ENCODE peak calls at places on chromosomes 5 and 9, in four cellular contexts. R is caudate nucleus, H is mesendoderm, X is aorta. V is an unnamed sample.

GRCh38 chr9:114697951-114698351 is 16.0 kb upstream of the TEX48 start:
- DNase-seq in R (no peak), H (no peak), X (no peak), V (no peak)

GRCh38 chr5:127564002-127564769 is 46.7 kb downstream of the PRRC1 start:
- DNase-seq in R (no peak), H (peak; percentile 82), X (no peak), V (peak; percentile 24)

GRCh38 chr5:73201547-73202513 is 28.8 kb downstream of the TMEM174 start:
- DNase-seq in R (peak; percentile 10), H (peak; percentile 94), X (peak; percentile 90), V (peak; percentile 45)

GRCh38 chr9:104879555-104880318 is 48.2 kb downstream of the ABCA1 start:
- DNase-seq in R (no peak), H (no peak), X (no peak), V (no peak)

GRCh38 chr5:80010754-80011392 is 19.8 kb upstream of the MTX3 start:
- DNase-seq in R (no peak), H (no peak), X (no peak), V (no peak)

GRCh38 chr9:72305102-72305546 is 59.9 kb downstream of the ZFAND5 start:
- DNase-seq in R (no peak), H (peak; percentile 96), X (no peak), V (no peak)

GRCh38 chr5:135953850-135954249 is 933 bp downstream of the LECT2 start:
- DNase-seq in R (no peak), H (no peak), X (no peak), V (no peak)

GRCh38 chr5:113807384-113808053 is 294.0 kb downstream of the YTHDC2 start:
- DNase-seq in R (no peak), H (no peak), X (no peak), V (no peak)

GRCh38 chr5:95284512-95285405 is at the start of gene MCTP1:
- DNase-seq in R (no peak), H (peak; percentile 53), X (peak; percentile 78), V (no peak)

GRCh38 chr9:110935829-110936228 is 102.4 kb downstream of the LPAR1 start:
- DNase-seq in R (no peak), H (no peak), X (no peak), V (no peak)

GRCh38 chr9:37943329-37944265 is 39.7 kb upstream of the SLC25A51 start:
- DNase-seq in R (no peak), H (peak; percentile 60), X (no peak), V (no peak)

GRCh38 chr9:13568851-13569618 is 289.5 kb upstream of the MPDZ start:
- DNase-seq in R (no peak), H (peak; percentile 29), X (no peak), V (peak; percentile 33)

GRCh38 chr9:105150991-105151685 is 93.3 kb upstream of the SLC44A1 start:
- DNase-seq in R (no peak), H (no peak), X (no peak), V (no peak)

GRCh38 chr9:72856985-72857631 is 95.7 kb downstream of the ALDH1A1 start:
- DNase-seq in R (no peak), H (peak; percentile 74), X (no peak), V (peak; percentile 12)

GRCh38 chr5:45399041-45399440 is 297.1 kb downstream of the HCN1 start:
- DNase-seq in R (no peak), H (peak; percentile 73), X (no peak), V (no peak)

GRCh38 chr5:78907255-78907886 is 77.7 kb downstream of the ARSB start:
- DNase-seq in R (no peak), H (peak; percentile 65), X (no peak), V (no peak)

GRCh38 chr5:180704362-180704761 is 35.5 kb downstream of the OR2Y1 start:
- DNase-seq in R (no peak), H (peak; percentile 55), X (no peak), V (no peak)

GRCh38 chr5:164358531-164359259 is 853.3 kb downstream of the MAT2B start:
- DNase-seq in R (no peak), H (no peak), X (no peak), V (no peak)

GRCh38 chr9:121484659-121485446 is 14.8 kb downstream of the GGTA1 start:
- DNase-seq in R (no peak), H (no peak), X (no peak), V (no peak)

GRCh38 chr9:112437406-112437805 is 49.2 kb upstream of the KIAA1958 start:
- DNase-seq in R (no peak), H (no peak), X (no peak), V (no peak)

GRCh38 chr5:54457094-54457531 is 1.6 kb downstream of the HSPB3 start:
- DNase-seq in R (no peak), H (peak; percentile 84), X (no peak), V (no peak)

GRCh38 chr5:163731256-163731655 is 225.8 kb downstream of the MAT2B start:
- DNase-seq in R (no peak), H (no peak), X (no peak), V (no peak)

GRCh38 chr9:101093620-101094019 is 65.1 kb downstream of the PLPPR1 start:
- DNase-seq in R (no peak), H (peak; percentile 88), X (no peak), V (no peak)

GRCh38 chr9:71506821-71507220 is 261.5 kb downstream of the CEMIP2 start:
- DNase-seq in R (no peak), H (no peak), X (no peak), V (no peak)

GRCh38 chr9:121201045-121201737 is 478 bp downstream of the RAB14 start:
- DNase-seq in R (no peak), H (peak; percentile 49), X (peak; percentile 85), V (no peak)

GRCh38 chr5:83197326-83197725 is 120.0 kb downstream of the XRCC4 start:
- DNase-seq in R (no peak), H (no peak), X (no peak), V (no peak)

GRCh38 chr5:180349391-180349790 is 3.7 kb downstream of the GFPT2 start:
- DNase-seq in R (no peak), H (no peak), X (no peak), V (no peak)

GRCh38 chr9:98808411-98808815 is 943 bp downstream of the GALNT12 start:
- DNase-seq in R (no peak), H (no peak), X (no peak), V (peak; percentile 89)

GRCh38 chr5:151509231-151509630 is 61.8 kb downstream of the SLC36A1 start:
- DNase-seq in R (no peak), H (no peak), X (no peak), V (no peak)

GRCh38 chr9:131732636-131733340 is 7.1 kb downstream of the RAPGEF1 start:
- DNase-seq in R (no peak), H (no peak), X (no peak), V (no peak)

DNA sequence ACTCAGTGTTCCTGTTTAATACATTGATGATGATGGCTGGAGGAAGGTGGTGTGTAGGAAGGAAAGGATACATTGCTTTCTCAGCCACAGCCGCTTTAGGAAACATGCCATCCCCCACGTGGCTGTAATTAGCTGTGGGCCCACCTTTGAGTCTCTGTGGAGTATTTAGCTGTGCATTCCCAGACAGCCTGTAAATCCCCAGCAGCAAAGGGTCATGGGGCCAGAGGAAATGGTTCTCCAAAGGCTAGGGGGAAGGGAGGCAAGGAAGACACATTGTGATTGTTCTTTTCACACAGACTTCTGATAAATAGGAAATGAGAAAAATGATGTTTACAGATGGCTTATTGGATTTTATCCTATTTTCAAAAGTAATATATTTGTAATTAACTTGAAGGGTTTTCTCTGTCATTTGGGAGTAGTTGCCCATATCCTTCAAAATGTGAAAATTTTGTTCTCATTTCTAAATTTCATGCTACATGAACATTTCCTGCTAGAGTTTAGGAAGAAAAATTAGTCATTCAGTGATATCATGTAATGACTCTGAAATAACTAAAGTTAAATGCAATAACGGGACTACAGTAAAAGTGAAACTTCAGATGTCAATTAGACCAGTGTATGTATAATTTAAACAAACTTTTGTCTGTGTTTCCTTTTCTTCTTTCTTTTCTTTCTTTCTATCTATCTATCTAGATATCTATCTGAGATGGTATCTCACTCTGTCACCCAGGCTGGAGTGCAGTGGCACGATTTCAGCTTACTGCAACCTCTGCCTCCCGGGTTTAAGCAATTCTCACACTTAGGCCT is 24.3 kb upstream of the F2R start:
- DNase-seq in R (no peak), H (peak; percentile 53), X (no peak), V (no peak)
- H3K27ac ChIP-seq in R (no peak overlapping the region), H (no peak overlapping the region), X (no peak overlapping the region), V (no peak overlapping the region)

GRCh38 chr5:173896631-173897030 is 8.5 kb downstream of the CPEB4 start:
- DNase-seq in R (no peak), H (no peak), X (no peak), V (no peak)
- H3K27ac ChIP-seq in R (no peak overlapping the region), H (no peak overlapping the region), X (no peak overlapping the region), V (no peak overlapping the region)

DNA sequence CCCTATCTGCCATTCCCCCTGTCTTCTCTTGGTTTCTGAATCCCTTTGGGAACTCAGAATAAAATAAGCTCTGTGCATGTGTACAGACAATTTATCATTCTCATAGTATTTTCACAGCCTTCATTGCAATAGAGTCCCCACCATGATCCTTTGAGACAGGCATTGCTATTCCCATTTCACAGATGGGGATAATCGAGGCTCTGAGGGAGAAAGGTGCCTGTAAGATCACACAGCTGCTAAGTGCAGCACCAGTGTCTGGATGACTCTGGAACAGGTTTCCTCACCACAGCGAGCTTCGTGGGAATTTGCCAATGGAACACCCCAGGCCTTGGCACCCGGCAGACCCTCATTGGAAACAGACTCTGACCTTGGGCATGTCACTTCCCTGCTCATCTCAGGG is 293.6 kb downstream of the NSG2 start:
- DNase-seq in R (no peak), H (no peak), X (no peak), V (no peak)
- H3K27ac ChIP-seq in R (no peak overlapping the region), H (no peak overlapping the region), X (no peak overlapping the region), V (no peak overlapping the region)

GRCh38 chr9:95137587-95138145 is 179.8 kb downstream of the FANCC start:
- DNase-seq in R (no peak), H (no peak), X (no peak), V (no peak)
- H3K27ac ChIP-seq in R (no peak overlapping the region), H (no peak overlapping the region), X (no peak overlapping the region), V (no peak overlapping the region)

V was measured in substantia nigra.